ENCODE peak calls at places on chromosomes 5 and 9, in eight cellular contexts. N is lung, H is Panc1, G is germinal center, U is fibroblast of mammary gland, M is fibroblast of the aortic adventitia, X is ureter, V is LoVo. T is an unnamed sample.

GRCh38 chr5:923473-923873 is 30.8 kb downstream of the TRIP13 start:
- DNase-seq in N (peak), H (peak), G (peak), U (peak), M (peak), X (peak), V (peak), T (peak)

GRCh38 chr9:82553654-82554366 is 509.1 kb downstream of the RASEF start:
- DNase-seq in N (no peak), H (no peak), G (no peak), U (peak), M (peak), X (no peak), V (no peak), T (no peak)

GRCh38 chr9:5922192-5922591 is 31.5 kb downstream of the MLANA start:
- DNase-seq in N (no peak), H (no peak), G (no peak), U (no peak), M (no peak), X (no peak), V (no peak), T (no peak)

GRCh38 chr5:125719681-125720676 is 703.2 kb upstream of the GRAMD2B start:
- DNase-seq in N (peak), H (no peak), G (no peak), U (no peak), M (no peak), X (no peak), V (no peak), T (no peak)

GRCh38 chr5:56023296-56023695 is 28.5 kb upstream of the IL6ST start:
- DNase-seq in N (no peak), H (no peak), G (no peak), U (no peak), M (no peak), X (no peak), V (no peak), T (no peak)

GRCh38 chr5:69048233-69048632 is 45.6 kb upstream of the SLC30A5 start:
- DNase-seq in N (no peak), H (no peak), G (no peak), U (peak), M (peak), X (no peak), V (no peak), T (peak)

GRCh38 chr5:156240414-156240813 is 86.5 kb upstream of the SGCD start:
- DNase-seq in N (no peak), H (no peak), G (no peak), U (no peak), M (no peak), X (no peak), V (no peak), T (no peak)

GRCh38 chr9:70135176-70135575 is 91.5 kb downstream of the MAMDC2 start:
- DNase-seq in N (no peak), H (no peak), G (no peak), U (no peak), M (no peak), X (no peak), V (no peak), T (no peak)

GRCh38 chr5:135156715-135157404 is 122.8 kb upstream of the PITX1 start:
- DNase-seq in N (no peak), H (no peak), G (no peak), U (no peak), M (no peak), X (no peak), V (peak), T (no peak)

GRCh38 chr9:75876999-75877647 is 13.3 kb upstream of the PCSK5 start:
- DNase-seq in N (no peak), H (no peak), G (no peak), U (no peak), M (no peak), X (no peak), V (no peak), T (no peak)

GRCh38 chr9:6195714-6196360 is 19.8 kb upstream of the IL33 start:
- DNase-seq in N (no peak), H (no peak), G (no peak), U (no peak), M (no peak), X (no peak), V (no peak), T (no peak)

GRCh38 chr9:85909390-85909789 is 31.6 kb upstream of the NAA35 start:
- DNase-seq in N (no peak), H (no peak), G (no peak), U (no peak), M (no peak), X (no peak), V (no peak), T (no peak)

GRCh38 chr9:131480258-131480657 is 22.5 kb upstream of the POMT1 start:
- DNase-seq in N (no peak), H (no peak), G (no peak), U (no peak), M (no peak), X (no peak), V (no peak), T (no peak)

T was measured in cardiac fibroblast.